ENCODE peak calls at places on chromosome 11, in eight cellular contexts. D is lung, J is HCT116, F is heart right ventricle, R is kidney, C is cardiac muscle cell, M is left lung, O is fibroblast of lung. L is an unnamed sample. For H3K9me3, the result is how much of the 10 kb centered on the place peaks cover.

GRCh38 chr11:8098361-8098760 is 17.4 kb downstream of the TUB start:
- DNase-seq in D (no peak), J (no peak), F (no peak), R (no peak), C (no peak), M (no peak), O (peak), L (no peak)

GRCh38 chr11:121298770-121299169 is 6.2 kb downstream of the SC5D start:
- DNase-seq in D (no peak), J (peak), F (no peak), R (no peak), C (no peak), M (no peak), O (no peak), L (no peak)

GRCh38 chr11:59542142-59542810 is 30.9 kb downstream of the OR4D9 start:
- DNase-seq in D (no peak), J (no peak), F (no peak), R (no peak), C (no peak), M (no peak), O (no peak), L (no peak)

GRCh38 chr11:70650075-70650909 is 252.0 kb downstream of the CTTN start:
- DNase-seq in D (peak), J (peak), F (peak), R (no peak), C (peak), M (peak), O (peak), L (peak)

GRCh38 chr11:107203656-107204055 is 185.4 kb upstream of the GUCY1A2 start:
- DNase-seq in D (no peak), J (no peak), F (no peak), R (no peak), C (no peak), M (no peak), O (no peak), L (no peak)

GRCh38 chr11:82229346-82229745 is 504.3 kb downstream of the FAM181B start:
- DNase-seq in D (no peak), J (no peak), F (no peak), R (no peak), C (peak), M (no peak), O (no peak), L (peak)

GRCh38 chr11:65127473-65128181 is 5.5 kb downstream of the MRPL49 start:
- DNase-seq in D (no peak), J (no peak), F (no peak), R (no peak), C (no peak), M (no peak), O (no peak), L (no peak)

GRCh38 chr11:9210224-9210921 is 54.8 kb downstream of the DENND5A start:
- DNase-seq in D (no peak), J (peak), F (no peak), R (no peak), C (no peak), M (no peak), O (peak), L (no peak)

GRCh38 chr11:117425679-117426296 is 98.1 kb downstream of the CEP164 start:
- DNase-seq in D (no peak), J (no peak), F (no peak), R (no peak), C (no peak), M (peak), O (no peak), L (no peak)

GRCh38 chr11:42043312-42043711 is 583.9 kb upstream of the LRRC4C start:
- DNase-seq in D (no peak), J (no peak), F (no peak), R (no peak), C (no peak), M (no peak), O (peak), L (no peak)

DNA sequence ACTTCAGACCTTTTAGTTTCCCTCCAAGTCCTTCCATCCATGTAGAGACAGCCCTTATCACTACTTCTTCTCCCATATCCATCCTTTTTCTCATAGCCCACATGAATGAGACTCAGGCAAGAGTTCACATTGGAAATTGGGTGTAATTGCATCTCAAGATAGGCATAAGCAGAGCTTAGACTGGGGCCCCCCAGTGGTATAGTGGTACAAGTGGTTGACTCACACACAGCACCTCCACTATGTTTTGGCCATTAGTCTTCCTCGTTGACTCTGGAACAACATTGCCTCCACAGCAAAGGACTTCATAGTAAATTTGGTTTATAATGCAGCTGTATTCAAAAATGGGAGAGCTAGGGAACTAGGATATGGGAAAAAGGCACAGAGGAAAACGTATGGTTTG is 2.6 kb downstream of the UBQLN3 start:
- DNase-seq in D (no peak), J (no peak), F (no peak), R (no peak), C (no peak), M (no peak), O (no peak), L (no peak)
- H3K9me3 ChIP-seq in D (under half), J (under half), F (under half), R (under half), C (under half), M (under half), O (under half), L (under half)

DNA sequence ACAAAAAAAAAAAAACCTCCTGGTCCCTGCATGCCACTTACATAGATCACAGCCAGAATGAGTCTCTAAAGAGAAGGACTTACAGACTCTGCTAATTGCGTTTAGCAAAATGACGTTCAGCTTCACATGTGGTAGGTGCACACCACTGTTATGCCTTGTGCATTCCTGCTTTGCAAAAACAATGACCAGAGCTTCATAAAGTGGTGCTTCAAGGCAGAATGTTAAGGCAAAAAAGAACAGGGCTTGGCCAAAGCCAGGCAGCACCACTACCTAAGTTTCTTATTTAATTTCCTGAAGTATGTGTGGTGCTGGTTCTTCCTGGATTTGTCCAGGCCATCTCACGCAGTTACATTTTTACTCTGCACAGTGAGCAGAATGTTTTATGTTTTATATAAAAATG is 85.2 kb downstream of the GALNT18 start:
- DNase-seq in D (no peak), J (no peak), F (no peak), R (no peak), C (no peak), M (no peak), O (no peak), L (no peak)
- H3K27ac ChIP-seq in D (peak), J (no peak), F (peak), R (no peak), C (no peak), M (peak), O (no peak), L (no peak)

GRCh38 chr11:21811572-21811971 is 381.3 kb upstream of the ANO5 start:
- DNase-seq in D (no peak), J (no peak), F (no peak), R (no peak), C (peak), M (no peak), O (no peak), L (no peak)

GRCh38 chr11:21814169-21814568 is 378.7 kb upstream of the ANO5 start:
- DNase-seq in D (no peak), J (no peak), F (no peak), R (no peak), C (no peak), M (no peak), O (peak), L (no peak)

GRCh38 chr11:21806982-21807749 is 385.7 kb upstream of the ANO5 start:
- DNase-seq in D (no peak), J (no peak), F (no peak), R (no peak), C (no peak), M (no peak), O (no peak), L (no peak)

GRCh38 chr11:21806508-21806907 is 386.4 kb upstream of the ANO5 start:
- DNase-seq in D (no peak), J (no peak), F (no peak), R (no peak), C (no peak), M (no peak), O (no peak), L (no peak)

DNA sequence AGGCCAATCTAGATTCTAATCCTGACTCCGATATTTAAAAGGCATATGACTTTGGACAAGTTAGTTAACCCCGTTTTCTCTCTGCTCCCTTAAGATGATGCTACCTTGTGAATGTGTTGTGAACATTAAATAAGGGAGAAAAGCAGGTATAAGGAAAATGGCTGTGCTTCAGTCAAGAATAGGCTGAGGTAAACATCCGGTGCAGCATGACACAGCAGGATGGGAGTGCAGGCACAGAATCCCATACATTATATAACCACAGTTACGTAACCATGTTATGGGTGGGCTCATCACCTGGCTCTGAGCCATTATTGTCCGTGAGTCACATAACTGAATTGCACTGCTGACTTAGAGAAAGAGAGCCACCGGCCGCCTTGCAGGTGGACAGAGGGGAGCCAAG is 382.2 kb upstream of the ANO5 start:
- DNase-seq in D (no peak), J (no peak), F (no peak), R (no peak), C (no peak), M (no peak), O (no peak), L (no peak)
- H3K9me3 ChIP-seq in D (under half), J (under half), F (under half), R (under half), C (under half), M (under half), O (under half), L (under half)

GRCh38 chr11:12768731-12769673 is 94.8 kb downstream of the TEAD1 start:
- DNase-seq in D (no peak), J (no peak), F (no peak), R (no peak), C (no peak), M (no peak), O (no peak), L (no peak)
- H3K27ac ChIP-seq in D (no peak), J (peak), F (no peak), R (no peak), C (no peak), M (no peak), O (peak), L (no peak)

DNA sequence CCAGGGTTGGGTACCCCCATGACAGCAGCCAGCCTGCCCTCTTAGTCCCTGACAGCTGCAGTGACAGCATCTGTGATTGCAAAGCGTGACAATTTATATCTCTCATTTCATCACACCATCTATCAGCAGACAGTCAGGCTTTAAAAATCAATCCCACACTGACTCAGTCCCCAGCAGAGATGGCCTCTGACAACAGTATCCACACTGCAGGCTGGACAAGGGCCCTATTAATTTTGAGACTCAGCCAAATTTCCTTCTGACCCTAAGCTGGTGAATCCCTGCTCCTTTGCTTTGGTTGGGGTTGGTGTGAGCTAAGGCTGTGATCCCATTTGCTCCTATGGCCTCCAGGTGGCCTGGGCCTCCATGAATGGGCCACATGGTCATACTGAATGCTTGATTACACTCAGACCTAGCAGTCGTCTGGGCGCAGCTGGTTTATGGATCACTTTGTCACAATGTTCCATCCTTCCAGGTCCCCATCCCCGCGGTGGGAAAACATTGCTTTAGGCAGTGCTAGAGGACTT is 68.1 kb upstream of the B3GAT1 start:
- DNase-seq in D (no peak), J (no peak), F (no peak), R (no peak), C (no peak), M (no peak), O (no peak), L (no peak)
- H3K9me3 ChIP-seq in D (under half), J (under half), F (under half), R (under half), C (under half), M (under half), O (under half), L (under half)

DNA sequence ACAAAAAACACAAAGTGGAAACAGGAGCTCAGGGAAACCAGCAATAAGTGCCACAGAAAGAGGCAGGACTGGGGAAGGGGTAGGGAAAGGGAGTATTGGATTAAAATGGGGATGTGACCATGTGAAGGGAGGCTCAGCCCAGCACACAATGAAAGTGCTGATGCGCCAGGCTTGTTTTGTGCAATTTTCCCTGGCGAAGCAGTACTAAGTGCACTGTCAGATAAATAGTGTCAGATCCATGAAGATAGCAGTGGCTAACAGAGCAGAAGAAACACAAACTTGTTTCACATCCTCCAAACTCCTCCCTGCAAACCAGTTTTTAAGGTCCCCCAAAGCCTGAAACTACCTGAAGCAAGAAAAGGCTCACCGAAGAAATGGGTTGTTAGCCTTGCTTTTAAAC is 50.7 kb upstream of the RAPSN start:
- DNase-seq in D (no peak), J (no peak), F (no peak), R (no peak), C (no peak), M (peak), O (no peak), L (no peak)
- H3K27ac ChIP-seq in D (peak), J (no peak), F (peak), R (no peak), C (peak), M (peak), O (no peak), L (no peak)

DNA sequence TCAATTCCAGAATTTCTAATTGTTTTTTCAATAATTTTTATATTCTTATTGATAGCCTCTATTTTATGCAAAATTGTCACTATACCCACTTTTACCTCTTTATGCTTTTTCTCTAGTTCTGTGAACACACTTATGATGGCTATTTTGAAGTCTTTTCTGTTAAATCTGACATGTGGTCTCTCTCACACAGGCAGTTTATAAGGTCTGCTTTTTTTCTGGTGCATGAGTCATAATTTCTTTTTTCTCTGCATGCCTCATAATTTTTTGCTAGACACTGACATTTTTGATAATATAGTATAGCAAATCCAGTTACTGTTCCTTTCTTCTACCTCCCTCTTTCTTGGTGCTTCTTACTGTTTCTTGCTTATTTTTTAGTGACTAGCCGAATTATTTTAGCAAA is 36.0 kb downstream of the ZBTB44 start:
- DNase-seq in D (no peak), J (no peak), F (no peak), R (no peak), C (no peak), M (no peak), O (no peak), L (no peak)
- H3K9me3 ChIP-seq in D (under half), J (under half), F (under half), R (under half), C (under half), M (under half), O (under half), L (under half)

GRCh38 chr11:69361048-69361447 is 67.1 kb downstream of the MYEOV start:
- DNase-seq in D (no peak), J (no peak), F (no peak), R (no peak), C (no peak), M (no peak), O (no peak), L (no peak)

GRCh38 chr11:69362315-69362714 is 68.4 kb downstream of the MYEOV start:
- DNase-seq in D (no peak), J (no peak), F (no peak), R (no peak), C (no peak), M (no peak), O (no peak), L (no peak)

GRCh38 chr11:69361466-69361865 is 67.5 kb downstream of the MYEOV start:
- DNase-seq in D (no peak), J (no peak), F (no peak), R (no peak), C (no peak), M (no peak), O (no peak), L (no peak)

GRCh38 chr11:69359735-69360470 is 65.9 kb downstream of the MYEOV start:
- DNase-seq in D (peak), J (no peak), F (no peak), R (no peak), C (no peak), M (no peak), O (peak), L (no peak)

DNA sequence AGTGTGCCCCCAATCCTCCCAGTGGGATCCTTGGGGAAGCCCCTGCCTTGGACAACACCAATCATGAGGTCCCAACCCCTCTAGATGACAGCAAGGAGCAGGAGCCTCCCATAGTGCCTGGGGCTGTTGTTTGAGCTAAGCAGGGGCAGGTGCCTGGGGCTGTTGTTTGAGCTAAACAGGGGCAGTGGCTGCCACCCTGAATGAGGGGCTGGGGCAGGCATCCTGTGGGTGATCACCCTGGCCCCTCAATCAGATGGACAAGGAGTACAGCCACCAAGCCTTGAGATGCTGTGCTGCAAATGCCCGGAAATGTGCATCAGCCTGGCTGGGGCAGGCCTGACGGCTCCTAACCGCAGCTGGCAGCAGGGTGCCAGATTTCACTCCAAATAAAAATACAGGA is 66.7 kb downstream of the MYEOV start:
- DNase-seq in D (no peak), J (no peak), F (no peak), R (no peak), C (no peak), M (no peak), O (no peak), L (no peak)
- H3K27ac ChIP-seq in D (no peak), J (no peak), F (no peak), R (no peak), C (no peak), M (no peak), O (no peak), L (no peak)

DNA sequence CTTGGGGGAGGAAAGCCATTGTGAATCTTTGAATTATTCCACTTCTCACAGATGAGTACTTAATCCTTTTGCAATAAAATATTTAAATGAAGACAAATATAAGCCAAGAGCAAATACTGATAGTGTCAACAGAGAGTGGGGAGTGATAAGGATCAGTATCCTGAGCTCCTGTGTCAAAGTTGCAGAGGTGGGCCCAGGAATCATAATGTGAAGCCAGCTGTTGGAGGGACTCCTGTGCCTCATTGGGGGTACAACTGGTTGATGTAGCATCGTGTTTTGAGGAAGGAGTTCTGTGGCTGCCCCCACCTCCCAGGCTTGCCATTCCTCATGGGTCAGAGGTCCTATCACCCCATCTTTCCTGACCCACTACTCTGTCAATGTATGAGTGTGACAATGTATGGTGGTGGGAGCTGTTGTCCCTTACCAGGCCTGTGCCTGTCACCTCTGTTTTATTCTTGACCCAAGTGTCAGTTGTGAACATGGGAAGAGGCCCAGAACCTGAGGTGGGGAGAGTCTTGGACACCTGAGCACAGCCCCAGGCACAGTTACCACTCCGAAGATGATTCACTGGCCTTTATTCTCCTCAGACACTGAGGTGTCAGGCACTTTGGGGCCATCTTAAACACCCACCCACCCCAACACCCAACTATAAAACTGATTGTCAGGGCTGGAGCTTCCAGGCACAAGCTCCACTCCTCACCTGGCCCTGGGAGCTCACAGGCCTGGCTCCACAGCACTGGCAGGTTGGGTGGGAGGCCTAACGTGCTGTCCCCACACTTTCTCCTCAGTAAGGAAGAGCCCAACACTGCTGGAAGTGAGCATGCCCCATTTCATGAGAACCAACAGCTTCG is 38.4 kb downstream of the KCNQ1OT1 start:
- DNase-seq in D (no peak), J (no peak), F (no peak), R (no peak), C (no peak), M (no peak), O (no peak), L (no peak)
- H3K9me3 ChIP-seq in D (under half), J (under half), F (under half), R (under half), C (under half), M (under half), O (under half), L (under half)

GRCh38 chr11:95508219-95508880 is 277.3 kb upstream of the SESN3 start:
- DNase-seq in D (no peak), J (no peak), F (no peak), R (no peak), C (no peak), M (no peak), O (no peak), L (no peak)
- H3K27ac ChIP-seq in D (no peak), J (no peak), F (peak), R (no peak), C (no peak), M (no peak), O (no peak), L (no peak)

L was measured in CD4-positive, CD25-positive, alpha-beta regulatory T cell.